ENCODE peak calls at places on chromosomes 4 and X, in four cellular contexts. One of them, this sample, is unnamed. For H3K27me3, H3K36me3 and H3K4me1, the result is how much of the 10 kb centered on the place peaks cover.

GRCh38 chr4:109977854-109978501 is 65.3 kb downstream of the EGF start:
- DNase-seq in hepatocyte: peak
- DNase-seq in tibial nerve: no peak
- DNase-seq in GM23248: peak
- DNase-seq in this sample: peak

GRCh38 chr4:76605099-76605563 is 170.1 kb downstream of the SHROOM3 start:
- DNase-seq in GM23248: peak
- DNase-seq in hepatocyte: no peak
- DNase-seq in tibial nerve: no peak
- DNase-seq in this sample: no peak

GRCh38 chr4:98341309-98341708 is 80.1 kb downstream of the RAP1GDS1 start:
- DNase-seq in tibial nerve: no peak
- DNase-seq in hepatocyte: no peak
- DNase-seq in GM23248: peak
- DNase-seq in this sample: peak

GRCh38 chr4:82721819-82722423 is 76.7 kb downstream of the SCD5 start:
- DNase-seq in hepatocyte: peak
- DNase-seq in tibial nerve: no peak
- DNase-seq in GM23248: peak
- DNase-seq in this sample: peak

GRCh38 chr4:183637461-183637860 is 21.5 kb downstream of the RWDD4 start:
- DNase-seq in hepatocyte: no peak
- DNase-seq in GM23248: peak
- DNase-seq in tibial nerve: no peak
- DNase-seq in this sample: no peak

GRCh38 chr4:121421594-121421993 is 40.8 kb upstream of the QRFPR start:
- DNase-seq in tibial nerve: no peak
- DNase-seq in hepatocyte: no peak
- DNase-seq in GM23248: peak
- DNase-seq in this sample: no peak

GRCh38 chr4:150379454-150379853 is 202.5 kb upstream of the MAB21L2 start:
- DNase-seq in hepatocyte: no peak
- DNase-seq in GM23248: peak
- DNase-seq in tibial nerve: no peak
- DNase-seq in this sample: no peak

GRCh38 chr4:136056748-136057147 is 1475.5 kb downstream of the PCDH18 start:
- DNase-seq in GM23248: no peak
- DNase-seq in tibial nerve: no peak
- DNase-seq in hepatocyte: no peak
- DNase-seq in this sample: no peak

GRCh38 chr4:39706334-39706733 is 8.4 kb downstream of the UBE2K start:
- DNase-seq in hepatocyte: peak
- DNase-seq in tibial nerve: no peak
- DNase-seq in GM23248: peak
- DNase-seq in this sample: no peak

GRCh38 chr4:182928061-182928460 is 10.9 kb upstream of the DCTD start:
- DNase-seq in GM23248: no peak
- DNase-seq in tibial nerve: no peak
- DNase-seq in hepatocyte: no peak
- DNase-seq in this sample: peak

GRCh38 chr4:57442834-57443291 is 332.7 kb upstream of the IGFBP7 start:
- DNase-seq in tibial nerve: no peak
- DNase-seq in hepatocyte: peak
- DNase-seq in GM23248: peak
- DNase-seq in this sample: no peak

GRCh38 chrX:55489315-55490009 is at the start of gene USP51:
- DNase-seq in tibial nerve: peak
- DNase-seq in hepatocyte: peak
- DNase-seq in GM23248: peak
- DNase-seq in this sample: no peak

GRCh38 chr4:54961357-54961975 is 163.9 kb downstream of the KDR start:
- DNase-seq in tibial nerve: no peak
- DNase-seq in GM23248: peak
- DNase-seq in hepatocyte: peak
- DNase-seq in this sample: peak

GRCh38 chr4:77618383-77619241 is 13.0 kb downstream of the CXCL13 start:
- DNase-seq in hepatocyte: peak
- DNase-seq in GM23248: peak
- DNase-seq in tibial nerve: peak
- DNase-seq in this sample: peak

GRCh38 chrX:65723706-65724105 is 56.3 kb downstream of the MSN start:
- DNase-seq in tibial nerve: no peak
- DNase-seq in GM23248: peak
- DNase-seq in hepatocyte: no peak
- DNase-seq in this sample: no peak

GRCh38 chr4:56671860-56672259 is 9.2 kb downstream of the HOPX start:
- DNase-seq in tibial nerve: no peak
- DNase-seq in GM23248: peak
- DNase-seq in hepatocyte: no peak
- DNase-seq in this sample: no peak

GRCh38 chr4:7295917-7296660 is 103.8 kb downstream of the SORCS2 start:
- DNase-seq in GM23248: peak
- DNase-seq in hepatocyte: peak
- DNase-seq in tibial nerve: no peak
- DNase-seq in this sample: peak

GRCh38 chr4:168183717-168184571 is 91.6 kb downstream of the ANXA10 start:
- DNase-seq in GM23248: peak
- DNase-seq in tibial nerve: no peak
- DNase-seq in hepatocyte: peak
- DNase-seq in this sample: no peak

GRCh38 chr4:125316391-125316780 is 1.6 kb downstream of the FAT4 start:
- DNase-seq in hepatocyte: peak
- DNase-seq in GM23248: peak
- DNase-seq in tibial nerve: peak
- DNase-seq in this sample: peak

GRCh38 chr4:109803924-109804571 is 2.2 kb upstream of the CFI start:
- DNase-seq in hepatocyte: peak
- DNase-seq in tibial nerve: no peak
- DNase-seq in GM23248: peak
- DNase-seq in this sample: peak

GRCh38 chrX:47704736-47705135 is 45.8 kb upstream of the UXT start:
- DNase-seq in GM23248: no peak
- DNase-seq in tibial nerve: no peak
- DNase-seq in hepatocyte: no peak
- DNase-seq in this sample: no peak

GRCh38 chr4:6122496-6122895 is 77.9 kb downstream of the JAKMIP1 start:
- DNase-seq in tibial nerve: no peak
- DNase-seq in hepatocyte: no peak
- DNase-seq in GM23248: no peak
- DNase-seq in this sample: no peak
- H3K27me3 ChIP-seq in tibial nerve: under half
- H3K27me3 ChIP-seq in hepatocyte: under half
- H3K27me3 ChIP-seq in GM23248: under half
- H3K27me3 ChIP-seq in this sample: under half

DNA sequence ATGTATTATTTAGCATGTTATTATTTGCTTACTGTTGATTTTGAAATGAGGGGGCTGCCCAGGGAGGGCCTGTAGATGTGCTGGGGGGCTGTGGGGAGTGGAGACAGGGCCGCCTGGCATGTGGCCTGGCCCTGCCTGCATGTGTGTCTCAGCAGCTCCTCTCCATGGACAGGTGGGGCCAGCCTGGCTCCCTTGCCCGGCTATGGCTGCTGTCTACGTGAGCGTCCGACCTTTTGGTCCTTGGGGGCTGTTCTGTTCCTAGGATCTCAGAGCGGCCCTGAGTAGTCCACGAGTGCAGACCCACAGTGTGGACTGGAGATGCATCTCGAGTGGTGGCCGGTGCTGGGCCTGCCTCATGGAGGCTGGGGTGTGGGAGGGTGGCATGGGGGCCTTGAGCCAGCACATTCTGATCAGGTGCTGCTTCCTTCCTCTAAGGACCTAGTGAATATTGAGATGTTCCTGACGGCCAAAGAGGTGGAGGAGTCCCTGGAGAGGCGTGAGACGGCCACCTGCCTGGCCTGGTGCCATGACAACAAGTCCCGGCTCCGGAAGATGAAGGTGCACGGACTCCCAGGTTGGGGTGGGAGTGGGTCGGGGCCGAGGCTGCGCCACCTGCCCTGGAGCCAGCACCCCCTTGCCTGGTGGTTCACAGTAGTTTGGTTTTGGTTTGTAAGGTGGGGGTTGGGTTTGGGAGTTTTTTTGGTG is 24.9 kb upstream of the UVSSA start:
- DNase-seq in hepatocyte: no peak
- DNase-seq in GM23248: no peak
- DNase-seq in tibial nerve: no peak
- DNase-seq in this sample: no peak
- H3K36me3 ChIP-seq in hepatocyte: under half
- H3K36me3 ChIP-seq in GM23248: under half
- H3K36me3 ChIP-seq in tibial nerve: under half
- H3K36me3 ChIP-seq in this sample: under half

GRCh38 chr4:1762264-1763010 is 30.7 kb upstream of the FGFR3 start:
- DNase-seq in GM23248: no peak
- DNase-seq in tibial nerve: no peak
- DNase-seq in hepatocyte: no peak
- DNase-seq in this sample: no peak
- H3K4me1 ChIP-seq in GM23248: under half
- H3K4me1 ChIP-seq in tibial nerve: under half
- H3K4me1 ChIP-seq in hepatocyte: under half
- H3K4me1 ChIP-seq in this sample: under half

DNA sequence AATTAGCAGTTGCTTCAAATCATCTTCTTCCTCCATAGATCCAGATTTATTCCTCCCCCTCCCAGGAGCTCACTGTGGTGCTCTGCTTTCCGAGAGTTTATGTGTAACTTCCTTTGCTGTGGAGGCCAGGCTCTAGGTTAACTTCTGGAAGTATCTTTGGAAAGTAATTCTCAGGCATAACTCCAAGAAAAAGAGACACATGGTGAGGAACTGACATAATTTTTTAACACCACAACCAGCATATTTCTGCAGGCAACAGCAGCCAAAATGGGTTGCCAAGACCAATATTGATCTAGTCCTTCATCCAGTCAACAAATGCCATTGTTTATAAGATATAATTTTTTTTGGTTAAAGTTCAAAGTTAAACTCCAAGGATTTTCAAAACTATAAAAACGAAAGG is 114.5 kb upstream of the RBPJ start:
- DNase-seq in tibial nerve: peak
- DNase-seq in hepatocyte: no peak
- DNase-seq in GM23248: peak
- DNase-seq in this sample: no peak
- H3K27me3 ChIP-seq in tibial nerve: under half
- H3K27me3 ChIP-seq in hepatocyte: under half
- H3K27me3 ChIP-seq in GM23248: under half
- H3K27me3 ChIP-seq in this sample: under half

GRCh38 chr4:147194604-147195003 is 248.9 kb upstream of the TTC29 start:
- DNase-seq in hepatocyte: no peak
- DNase-seq in tibial nerve: no peak
- DNase-seq in GM23248: no peak
- DNase-seq in this sample: no peak
- H3K36me3 ChIP-seq in hepatocyte: under half
- H3K36me3 ChIP-seq in tibial nerve: under half
- H3K36me3 ChIP-seq in GM23248: under half
- H3K36me3 ChIP-seq in this sample: under half

This sample was measured in SJCRH30.